ENCODE peak calls at places on chromosome 5, in five cellular contexts. U is IMR-90, E is H1, I is GM12878, Q is prostate gland. F is an unnamed sample.

GRCh38 chr5:10623305-10623910 is 59.5 kb downstream of the ANKRD33B start:
- DNase-seq in Q (no peak), U (no peak), I (no peak), E (no peak), F (no peak)

GRCh38 chr5:43171926-43172325 is 20.1 kb upstream of the NIM1K start:
- DNase-seq in Q (no peak), I (no peak), E (no peak), U (peak; percentile 38), F (no peak)

GRCh38 chr5:175479125-175479881 is 943 bp downstream of the SFXN1 start:
- DNase-seq in E (no peak), I (no peak), Q (no peak), U (no peak), F (no peak)

GRCh38 chr5:88683506-88684135 is 199.4 kb downstream of the MEF2C start:
- DNase-seq in Q (no peak), I (no peak), E (peak; percentile 66), U (no peak), F (no peak)

GRCh38 chr5:9063615-9064245 is 482.1 kb downstream of the SEMA5A start:
- DNase-seq in Q (no peak), U (peak; percentile 30), E (no peak), I (no peak), F (no peak)

GRCh38 chr5:125190232-125191051 is 444.0 kb upstream of the ZNF608 start:
- DNase-seq in E (no peak), I (no peak), Q (no peak), U (peak; percentile 27), F (no peak)

GRCh38 chr5:126961702-126962101 is 68.7 kb downstream of the MARCHF3 start:
- DNase-seq in I (no peak), Q (no peak), E (no peak), U (peak; percentile 66), F (no peak)

GRCh38 chr5:149035282-149035882 is 27.5 kb downstream of the SH3TC2 start:
- DNase-seq in U (peak; percentile 83), E (peak; percentile 80), I (no peak), Q (peak; percentile 63), F (peak; percentile 83)

GRCh38 chr5:150662731-150663516 is 1.9 kb downstream of the MYOZ3 start:
- DNase-seq in E (no peak), U (no peak), I (no peak), Q (no peak), F (no peak)

DNA sequence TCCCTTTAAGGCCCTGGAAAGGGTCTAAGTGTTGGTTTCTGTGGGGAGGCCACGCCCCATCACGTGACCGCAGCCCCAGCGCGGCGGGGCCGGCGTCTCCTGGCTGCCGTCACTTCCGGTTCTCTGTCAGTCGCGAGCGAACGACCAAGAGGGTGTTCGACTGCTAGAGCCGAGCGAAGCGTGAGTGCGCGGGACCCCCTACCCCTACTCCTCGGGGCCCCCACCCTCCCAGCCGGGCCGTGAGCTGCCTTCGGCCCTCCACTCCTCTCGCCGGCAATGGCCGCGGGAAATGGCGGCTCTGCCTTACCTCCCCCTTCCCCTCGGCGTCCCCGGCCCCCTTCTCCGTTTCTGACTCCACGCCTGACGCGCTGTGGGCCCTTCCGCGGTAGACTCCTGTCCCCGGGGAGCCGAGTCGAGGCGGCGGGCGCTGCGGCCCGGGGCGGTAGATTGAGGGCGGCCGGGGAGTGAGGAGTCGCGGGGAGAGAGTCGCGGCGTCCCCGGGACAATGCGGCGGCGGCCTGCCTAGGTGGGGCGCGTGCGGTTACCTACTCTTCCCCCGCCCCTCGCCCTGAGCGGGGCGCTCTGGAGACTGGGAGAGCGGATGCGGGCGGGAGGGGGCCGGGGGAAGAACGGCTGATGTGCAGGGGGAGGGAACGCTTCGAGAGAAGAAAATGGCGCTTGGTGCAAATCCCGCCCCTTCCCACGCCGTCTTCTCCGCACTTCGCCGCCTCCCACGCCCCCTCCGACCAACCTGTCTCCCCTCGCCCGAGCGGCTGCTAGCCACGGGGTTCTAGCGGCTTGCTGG is at the start of gene SUB1:
- DNase-seq in Q (peak; percentile 85), U (peak; percentile 90), E (peak; percentile 93), I (peak; percentile 62), F (peak; percentile 95)
- TF ChIP-seq POLR2A in Q (peak; percentile 62), U (peak; percentile 92), E (peak; percentile 91), I (peak; percentile 94), F (peak; percentile 68)

DNA sequence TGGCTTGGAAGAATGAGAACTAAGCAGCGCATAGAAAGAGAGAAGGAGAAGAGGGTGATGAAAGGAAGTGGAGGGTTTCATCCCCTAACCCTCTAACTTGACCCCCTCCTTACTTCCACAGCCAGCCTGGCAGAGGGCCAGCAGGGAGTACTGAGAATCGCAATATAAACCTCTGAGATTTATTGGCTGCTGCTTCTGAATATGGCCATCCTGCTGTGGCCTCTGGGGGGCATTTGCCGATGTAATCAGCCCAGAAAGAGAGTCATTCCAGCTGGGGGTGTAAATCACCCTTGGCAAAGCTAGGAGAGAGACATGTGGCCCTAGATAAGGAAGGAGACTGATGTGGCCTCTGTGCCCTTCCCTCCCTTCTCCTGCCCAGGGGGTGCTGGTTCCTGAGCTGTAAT is 960 bp upstream of the GFRA3 start:
- DNase-seq in E (no peak), Q (no peak), I (no peak), U (no peak), F (no peak)
- TF ChIP-seq CTCF in E (no peak), Q (no peak), I (no peak), U (no peak), F (no peak)

DNA sequence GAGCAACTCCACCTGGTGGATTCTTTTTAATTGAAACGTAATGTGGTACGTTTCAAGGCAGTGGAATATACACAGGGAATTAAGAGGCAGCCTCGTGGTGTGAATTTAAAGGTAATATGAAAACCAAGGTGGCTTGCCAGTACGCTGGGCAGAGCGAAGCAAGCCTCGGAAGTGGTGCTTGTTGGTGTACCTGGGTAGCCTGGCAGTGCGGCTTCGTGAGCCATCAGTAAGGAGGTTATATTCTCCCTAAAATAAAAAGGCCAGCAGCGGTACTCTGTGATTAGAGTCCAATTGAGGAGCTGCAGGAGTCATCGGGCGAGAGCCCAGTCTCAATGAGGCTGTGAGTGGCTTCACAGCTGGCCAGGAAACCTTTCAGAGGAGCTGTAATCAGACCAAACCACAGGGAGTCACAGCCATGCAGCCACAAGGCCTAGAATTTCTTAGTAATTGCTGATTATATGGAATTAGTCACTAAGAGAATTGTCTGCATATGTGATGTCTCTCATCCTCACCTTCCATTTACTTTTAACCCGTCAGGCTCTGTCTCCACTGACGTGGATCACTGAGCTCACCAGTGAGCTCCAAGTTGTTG is 57.7 kb downstream of the DCP2 start:
- DNase-seq in U (peak; percentile 95), I (no peak), Q (no peak), E (no peak), F (no peak)
- H3K27ac ChIP-seq in U (no peak overlapping the region), I (no peak overlapping the region), Q (no peak overlapping the region), E (no peak overlapping the region), F (no peak overlapping the region)

DNA sequence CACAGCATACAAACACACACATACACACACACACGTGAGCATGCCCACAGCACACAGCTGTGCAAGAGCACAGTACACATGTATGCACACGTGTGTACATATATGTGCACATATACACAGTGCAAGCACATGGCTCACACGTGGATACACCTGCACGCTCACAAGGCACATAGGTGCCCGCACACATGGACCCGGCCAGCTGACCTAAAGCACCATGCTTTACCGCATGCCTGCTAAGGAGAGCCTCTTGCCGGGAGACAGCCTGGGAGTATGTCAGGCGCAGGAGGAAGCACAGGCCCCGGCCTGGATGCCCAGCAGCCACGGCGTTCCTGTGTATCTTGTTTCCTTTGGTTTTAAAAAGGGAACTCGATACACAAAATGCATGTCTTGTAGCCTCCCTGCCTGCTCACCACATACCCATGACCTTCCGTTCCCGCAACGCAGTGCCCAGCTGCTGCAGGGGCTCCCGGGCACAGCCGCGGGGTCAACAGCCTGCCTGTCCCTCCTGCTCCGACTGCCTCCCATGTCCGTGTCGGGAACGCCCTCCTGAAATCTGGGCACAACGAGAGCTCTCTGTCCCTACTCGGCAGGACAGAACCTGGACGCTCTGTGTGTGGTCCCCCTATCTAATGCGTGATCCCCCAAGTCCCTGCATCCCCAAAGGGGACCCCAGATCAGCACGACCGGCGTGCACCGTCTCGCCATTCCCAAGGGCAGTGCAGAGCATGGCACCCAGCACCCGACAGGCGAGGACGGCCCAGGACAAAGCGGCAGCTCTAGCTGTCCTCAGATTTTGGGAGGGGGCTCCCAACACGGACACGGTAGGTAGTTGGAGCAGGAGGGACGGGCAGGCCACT is 3.6 kb downstream of the SLC12A7 start:
- DNase-seq in Q (no peak), E (no peak), I (no peak), U (no peak), F (no peak)
- TF ChIP-seq POLR2A in Q (no peak), E (no peak), I (no peak), U (no peak), F (no peak)

DNA sequence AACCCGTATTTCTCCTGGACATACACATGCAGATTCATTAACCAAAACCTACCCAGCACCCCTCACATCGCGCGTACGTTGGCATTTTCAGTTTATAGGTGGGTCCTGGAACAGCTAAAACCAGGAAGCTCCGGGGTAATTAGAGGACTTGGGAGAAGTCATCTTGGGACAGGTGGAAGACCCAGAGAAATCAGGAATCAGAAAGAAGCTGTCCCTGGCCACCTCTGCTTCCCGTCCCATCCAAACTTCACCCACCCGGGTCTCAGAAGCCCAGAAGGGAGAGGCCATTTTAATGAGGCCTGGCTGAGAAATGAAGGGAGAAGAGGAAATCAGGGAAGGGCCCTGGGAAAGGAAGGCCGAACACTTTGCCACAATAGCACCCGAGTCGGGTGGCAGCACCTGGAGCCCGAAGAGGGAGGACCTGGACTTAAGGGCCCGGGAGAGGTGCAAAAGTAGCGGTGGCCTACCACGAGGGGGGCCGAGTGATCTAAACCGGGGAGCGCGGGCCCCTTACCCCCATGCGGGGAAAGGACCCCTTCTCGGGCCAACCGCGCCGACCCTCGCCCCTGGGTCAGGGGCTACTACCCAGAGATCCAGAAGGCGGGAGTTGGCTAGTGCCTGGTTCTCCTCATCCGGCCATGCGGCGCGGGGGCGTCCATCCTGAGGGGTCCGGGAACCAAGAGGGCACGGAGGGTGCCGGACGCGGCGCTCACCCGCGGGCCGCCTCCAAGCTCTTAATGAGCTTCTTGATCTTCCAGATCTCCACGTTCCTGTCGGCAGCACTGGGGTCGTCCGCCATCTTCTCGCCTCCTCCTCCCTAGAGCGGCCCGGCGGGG is 698 bp downstream of the ETF1 start:
- DNase-seq in I (no peak), E (no peak), U (peak; percentile 11), Q (no peak), F (no peak)
- TF ChIP-seq CTCF in I (no peak), E (no peak), U (no peak), Q (no peak), F (no peak)

DNA sequence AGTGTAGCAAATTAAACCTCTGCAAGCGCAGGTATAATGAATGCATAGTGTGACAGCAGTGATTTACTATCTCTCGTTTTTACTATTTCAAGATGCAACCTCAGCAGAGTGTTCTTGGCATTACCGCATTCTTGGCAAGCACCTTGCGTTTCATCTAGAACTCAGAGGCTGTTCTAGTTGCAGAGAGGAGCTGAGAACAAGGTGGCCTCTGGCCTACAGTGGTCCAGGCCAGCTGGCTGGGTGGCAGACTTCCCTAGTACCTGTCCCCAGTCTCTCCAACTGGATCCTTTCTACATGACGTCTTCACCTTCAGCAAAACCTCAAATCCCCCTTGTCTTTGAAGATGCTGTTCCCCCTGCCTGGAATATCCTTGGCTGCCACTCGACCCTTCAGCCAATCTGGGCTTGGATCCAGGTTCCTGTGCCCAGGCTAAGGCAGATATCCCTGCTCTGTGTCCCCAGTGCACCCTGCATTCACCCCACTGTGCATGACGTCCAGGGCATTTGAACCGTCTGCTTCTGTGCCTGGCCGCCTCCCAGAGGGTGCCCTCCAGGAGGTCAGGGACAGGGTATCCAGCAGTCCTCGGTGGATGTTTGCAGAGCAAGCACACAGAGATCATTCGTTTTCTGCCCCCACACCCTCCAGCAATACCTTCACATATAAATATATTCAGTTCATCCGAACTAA is 120.4 kb upstream of the CPEB4 start:
- DNase-seq in U (no peak), Q (peak; percentile 57), E (no peak), I (no peak), F (peak; percentile 57)
- H3K27ac ChIP-seq in U (no peak overlapping the region), Q (peak overlapping the region; percentile 74), E (no peak overlapping the region), I (no peak overlapping the region), F (no peak overlapping the region)

GRCh38 chr5:100726116-100726515 is 177.0 kb downstream of the ST8SIA4 start:
- DNase-seq in E (no peak), Q (no peak), I (no peak), U (no peak), F (no peak)

GRCh38 chr5:100731768-100732167 is 171.3 kb downstream of the ST8SIA4 start:
- DNase-seq in I (peak; percentile 52), Q (no peak), E (no peak), U (no peak), F (no peak)
- TF ChIP-seq POLR2A in I (no peak), Q (no peak), E (no peak), U (no peak), F (no peak)